ENCODE peak calls at places on chromosomes 5 and 9, in nine cellular contexts. L is H1, X is SK-N-SH, H is suprapubic skin, S is tibial nerve, B is transverse colon, E is HepG2, Z is ovary, K is esophagus muscularis mucosa. D is an unnamed sample.

GRCh38 chr9:89361031-89361430 is 42.7 kb downstream of the SECISBP2 start:
- DNase-seq in S (no peak), X (no peak), E (no peak), L (no peak), B (no peak), H (peak; percentile 66), Z (peak; percentile 15), K (no peak), D (no peak)

GRCh38 chr5:50745221-50745620 is 78.8 kb downstream of the PARP8 start:
- DNase-seq in S (no peak), X (no peak), Z (no peak), B (no peak), K (no peak), L (no peak), H (no peak), E (no peak), D (no peak)

GRCh38 chr9:8401961-8402701 is 602.6 kb upstream of the DMAC1 start:
- DNase-seq in Z (no peak), K (no peak), X (no peak), B (no peak), E (no peak), S (no peak), H (no peak), L (no peak), D (no peak)

GRCh38 chr5:14915291-14915976 is 43.9 kb upstream of the ANKH start:
- DNase-seq in H (no peak), E (peak; percentile 76), S (no peak), L (no peak), K (no peak), X (no peak), Z (no peak), B (no peak), D (no peak)

GRCh38 chr5:88979244-88979643 is 96.3 kb upstream of the MEF2C start:
- DNase-seq in H (no peak), X (no peak), L (no peak), K (no peak), Z (no peak), S (no peak), E (no peak), B (no peak), D (no peak)

GRCh38 chr5:137215261-137215660 is 283.9 kb downstream of the SPOCK1 start:
- DNase-seq in K (no peak), S (no peak), Z (no peak), E (no peak), H (no peak), L (no peak), B (no peak), X (no peak), D (no peak)

GRCh38 chr9:133275105-133276000 is at the start of gene ABO:
- DNase-seq in B (peak; percentile 58), S (no peak), E (no peak), K (peak; percentile 68), H (peak; percentile 70), X (peak; percentile 58), L (no peak), Z (peak; percentile 77), D (peak; percentile 50)

GRCh38 chr5:25858019-25858418 is 1180.4 kb downstream of the CDH9 start:
- DNase-seq in K (no peak), E (no peak), L (peak; percentile 51), Z (no peak), B (no peak), X (peak; percentile 14), S (no peak), H (no peak), D (no peak)

GRCh38 chr5:176700239-176700847 is 53.1 kb downstream of the TSPAN17 start:
- DNase-seq in L (peak; percentile 47), Z (no peak), H (no peak), K (no peak), X (peak; percentile 85), S (no peak), E (no peak), B (no peak), D (no peak)

GRCh38 chr5:132704875-132705274 is 31.1 kb downstream of the IL4 start:
- DNase-seq in H (no peak), E (no peak), K (no peak), X (no peak), Z (no peak), B (no peak), S (no peak), L (no peak), D (no peak)

GRCh38 chr5:64826541-64826940 is 57.8 kb downstream of the CWC27 start:
- DNase-seq in K (no peak), E (no peak), X (no peak), L (no peak), H (no peak), S (no peak), B (no peak), Z (no peak), D (no peak)

GRCh38 chr9:3285365-3286161 is 240.2 kb downstream of the RFX3 start:
- DNase-seq in S (no peak), L (no peak), H (no peak), X (no peak), E (no peak), K (no peak), B (no peak), Z (no peak), D (no peak)

DNA sequence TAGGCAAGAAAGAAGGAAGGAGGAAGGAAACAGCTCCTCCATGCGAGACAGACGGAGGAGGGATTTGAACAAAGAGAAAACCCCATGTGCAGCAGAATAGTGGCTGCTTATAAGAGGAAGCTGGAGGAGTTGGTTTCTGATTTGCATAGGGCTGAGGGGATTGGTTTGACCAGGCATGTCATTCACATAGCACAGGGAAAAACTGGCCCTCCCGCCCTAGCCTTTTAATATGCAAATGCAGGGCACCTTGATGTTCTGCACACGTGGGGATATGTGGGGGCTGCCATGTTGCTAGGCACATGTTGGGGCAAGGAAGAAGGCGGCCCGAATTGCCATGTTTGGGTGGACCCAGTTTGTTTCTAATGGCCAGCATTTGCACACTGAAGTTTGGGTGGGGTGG is 42.2 kb downstream of the OSMR start:
- DNase-seq in X (no peak), H (no peak), L (peak; percentile 41), B (no peak), S (no peak), Z (no peak), E (no peak), K (no peak), D (no peak)
- TF ChIP-seq EP300 in X (no peak), H (no peak), L (no peak), B (no peak), S (no peak), Z (no peak), E (no peak), K (no peak), D (no peak)

GRCh38 chr5:72070519-72070918 is 36.8 kb upstream of the MAP1B start:
- DNase-seq in E (no peak), B (no peak), S (no peak), H (no peak), K (no peak), X (no peak), Z (no peak), L (no peak), D (no peak)

GRCh38 chr5:72066658-72067057 is 40.6 kb upstream of the MAP1B start:
- DNase-seq in E (no peak), K (no peak), X (no peak), B (no peak), H (no peak), L (no peak), S (no peak), Z (no peak), D (no peak)

GRCh38 chr5:72064801-72065570 is 42.3 kb upstream of the MAP1B start:
- DNase-seq in H (no peak), Z (no peak), S (no peak), K (no peak), L (no peak), B (no peak), X (no peak), E (no peak), D (no peak)

GRCh38 chr5:72065751-72066255 is 41.5 kb upstream of the MAP1B start:
- DNase-seq in E (no peak), X (peak; percentile 72), B (no peak), K (no peak), L (peak; percentile 81), H (no peak), Z (no peak), S (no peak), D (no peak)

GRCh38 chr5:72067682-72068470 is 39.4 kb upstream of the MAP1B start:
- DNase-seq in Z (no peak), S (no peak), E (no peak), L (no peak), H (no peak), X (no peak), B (no peak), K (no peak), D (no peak)
- H3K4me3 ChIP-seq in Z (no peak overlapping the region), S (no peak overlapping the region), E (no peak overlapping the region), L (no peak overlapping the region), H (no peak overlapping the region), X (no peak overlapping the region), B (no peak overlapping the region), K (no peak overlapping the region), D (no peak overlapping the region)

GRCh38 chr9:137817236-137818200 is 60.1 kb upstream of the CACNA1B start:
- DNase-seq in K (no peak), E (no peak), S (no peak), Z (no peak), H (no peak), X (no peak), B (no peak), L (no peak), D (no peak)
- H3K36me3 ChIP-seq in K (peaks cover 85% of the 10 kb centered on the region), E (peaks cover 53% of the 10 kb centered on the region), S (peaks cover 30% of the 10 kb centered on the region), Z (no peaks in the 10 kb centered on the region), H (peaks cover 89% of the 10 kb centered on the region), X (peaks cover 69% of the 10 kb centered on the region), B (peaks cover 47% of the 10 kb centered on the region), L (peaks cover 41% of the 10 kb centered on the region), D (peaks cover 71% of the 10 kb centered on the region)

GRCh38 chr5:147446528-147446927 is 63.3 kb downstream of the DPYSL3 start:
- DNase-seq in K (no peak), X (no peak), Z (no peak), L (no peak), S (no peak), B (no peak), E (no peak), H (no peak), D (no peak)
- TF ChIP-seq EP300 in K (peak; percentile 31), X (no peak), Z (no peak), L (no peak), S (no peak), B (no peak), E (no peak), H (no peak), D (no peak)